ENCODE peak calls at places on chromosomes 12 and 14, in ten cellular contexts. N, V, A, U, R, O, D, F, P and S are unnamed samples.

GRCh38 chr12:76113800-76114757 is 29.6 kb upstream of the NAP1L1 start:
- DNase-seq in N (no peak), V (no peak), A (no peak), U (no peak), R (no peak), O (no peak), D (no peak), F (no peak), P (no peak), S (no peak)

GRCh38 chr14:24422694-24423531 is 6.6 kb downstream of the CBLN3 start:
- DNase-seq in N (no peak), V (no peak), A (no peak), U (no peak), R (no peak), O (peak), D (no peak), F (no peak), P (no peak), S (no peak)

GRCh38 chr14:62691613-62692489 is 353.4 kb downstream of the KCNH5 start:
- DNase-seq in N (no peak), V (peak), A (peak), U (no peak), R (no peak), O (no peak), D (no peak), F (peak), P (no peak), S (no peak)

GRCh38 chr12:106296179-106296877 is 6.2 kb upstream of the TCP11L2 start:
- DNase-seq in N (peak), V (no peak), A (peak), U (no peak), R (no peak), O (no peak), D (no peak), F (peak), P (no peak), S (no peak)

GRCh38 chr14:22112004-22112403 is 438.4 kb upstream of the OR4E1 start:
- DNase-seq in N (no peak), V (no peak), A (no peak), U (no peak), R (no peak), O (no peak), D (peak), F (no peak), P (peak), S (no peak)

GRCh38 chr14:32361674-32362073 is 32.6 kb downstream of the AKAP6 start:
- DNase-seq in N (no peak), V (no peak), A (no peak), U (no peak), R (no peak), O (no peak), D (no peak), F (no peak), P (no peak), S (no peak)

GRCh38 chr12:100499416-100499815 is 25.8 kb downstream of the NR1H4 start:
- DNase-seq in N (no peak), V (no peak), A (no peak), U (no peak), R (no peak), O (no peak), D (no peak), F (no peak), P (no peak), S (no peak)

GRCh38 chr12:54701940-54702592 is 53.9 kb upstream of the DCD start:
- DNase-seq in N (peak), V (peak), A (peak), U (no peak), R (peak), O (no peak), D (peak), F (no peak), P (no peak), S (no peak)

GRCh38 chr12:32115404-32116104 is 8.9 kb downstream of the BICD1 start:
- DNase-seq in N (peak), V (peak), A (peak), U (peak), R (peak), O (peak), D (peak), F (peak), P (no peak), S (no peak)

GRCh38 chr14:51430600-51430999 is 190.6 kb downstream of the TMX1 start:
- DNase-seq in N (no peak), V (peak), A (peak), U (no peak), R (no peak), O (no peak), D (no peak), F (no peak), P (no peak), S (no peak)

GRCh38 chr12:53220857-53221202 is 11.2 kb downstream of the RARG start:
- DNase-seq in N (peak), V (peak), A (peak), U (peak), R (peak), O (peak), D (peak), F (peak), P (peak), S (peak)

GRCh38 chr14:61438036-61438435 is 116.7 kb downstream of the PRKCH start:
- DNase-seq in N (no peak), V (no peak), A (no peak), U (no peak), R (no peak), O (no peak), D (no peak), F (no peak), P (no peak), S (no peak)

GRCh38 chr12:76587428-76588178 is 28.0 kb upstream of the OSBPL8 start:
- DNase-seq in N (no peak), V (no peak), A (no peak), U (no peak), R (no peak), O (no peak), D (no peak), F (no peak), P (no peak), S (no peak)

GRCh38 chr14:92397839-92398564 is 75.0 kb downstream of the SLC24A4 start:
- DNase-seq in N (no peak), V (no peak), A (no peak), U (no peak), R (no peak), O (no peak), D (no peak), F (no peak), P (no peak), S (no peak)

GRCh38 chr14:77122555-77123125 is 19.0 kb downstream of the ZDHHC22 start:
- DNase-seq in N (no peak), V (no peak), A (no peak), U (no peak), R (no peak), O (no peak), D (no peak), F (no peak), P (peak), S (no peak)

GRCh38 chr14:83779266-83779665 is 1750.7 kb upstream of the FLRT2 start:
- DNase-seq in N (no peak), V (no peak), A (peak), U (no peak), R (no peak), O (no peak), D (no peak), F (peak), P (peak), S (no peak)

GRCh38 chr12:97989366-97989940 is 525.9 kb upstream of the TMPO start:
- DNase-seq in N (no peak), V (no peak), A (no peak), U (no peak), R (no peak), O (no peak), D (no peak), F (no peak), P (no peak), S (no peak)

GRCh38 chr12:55499231-55499630 is 7.1 kb downstream of the OR6C68 start:
- DNase-seq in N (no peak), V (no peak), A (no peak), U (no peak), R (no peak), O (no peak), D (no peak), F (no peak), P (no peak), S (no peak)

GRCh38 chr14:102150636-102151195 is 11.0 kb downstream of the WDR20 start:
- DNase-seq in N (no peak), V (no peak), A (no peak), U (no peak), R (no peak), O (no peak), D (no peak), F (no peak), P (no peak), S (no peak)

GRCh38 chr14:100749967-100750597 is 23.4 kb downstream of the DLK1 start:
- DNase-seq in N (no peak), V (no peak), A (no peak), U (no peak), R (no peak), O (no peak), D (no peak), F (no peak), P (no peak), S (no peak)

GRCh38 chr14:100747021-100747586 is 20.4 kb downstream of the DLK1 start:
- DNase-seq in N (peak), V (peak), A (peak), U (peak), R (peak), O (no peak), D (no peak), F (peak), P (no peak), S (no peak)

GRCh38 chr14:100748403-100748802 is 21.7 kb downstream of the DLK1 start:
- DNase-seq in N (no peak), V (no peak), A (no peak), U (no peak), R (no peak), O (no peak), D (no peak), F (no peak), P (no peak), S (no peak)

GRCh38 chr14:100747736-100748135 is 21.0 kb downstream of the DLK1 start:
- DNase-seq in N (no peak), V (no peak), A (no peak), U (no peak), R (no peak), O (no peak), D (no peak), F (no peak), P (no peak), S (no peak)

DNA sequence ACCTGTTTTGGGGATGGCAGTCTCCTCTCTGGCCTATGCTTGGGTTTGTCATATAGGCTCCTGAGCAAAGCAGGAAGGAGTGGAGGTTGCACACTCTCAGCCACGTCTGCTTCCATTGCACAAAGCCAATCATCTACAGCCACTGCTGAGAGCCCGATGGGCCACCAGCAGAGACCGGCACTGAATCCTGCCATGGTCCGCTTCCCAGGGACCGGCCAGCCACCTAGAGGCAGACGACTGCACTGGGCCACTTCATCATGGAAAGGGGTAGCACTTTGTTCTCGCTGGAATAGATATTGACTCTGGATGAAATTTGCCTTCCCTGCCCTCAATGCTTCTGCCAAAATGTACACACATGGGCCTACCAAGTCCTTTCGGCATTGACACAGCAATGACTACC is 22.3 kb downstream of the DLK1 start:
- DNase-seq in N (no peak), V (no peak), A (no peak), U (no peak), R (no peak), O (no peak), D (no peak), F (no peak), P (no peak), S (no peak)
- TF ChIP-seq CTCF in N (peak), V (no peak), A (peak), U (no peak), R (no peak), O (no peak), D (no peak), F (no peak), P (peak), S (no peak)

DNA sequence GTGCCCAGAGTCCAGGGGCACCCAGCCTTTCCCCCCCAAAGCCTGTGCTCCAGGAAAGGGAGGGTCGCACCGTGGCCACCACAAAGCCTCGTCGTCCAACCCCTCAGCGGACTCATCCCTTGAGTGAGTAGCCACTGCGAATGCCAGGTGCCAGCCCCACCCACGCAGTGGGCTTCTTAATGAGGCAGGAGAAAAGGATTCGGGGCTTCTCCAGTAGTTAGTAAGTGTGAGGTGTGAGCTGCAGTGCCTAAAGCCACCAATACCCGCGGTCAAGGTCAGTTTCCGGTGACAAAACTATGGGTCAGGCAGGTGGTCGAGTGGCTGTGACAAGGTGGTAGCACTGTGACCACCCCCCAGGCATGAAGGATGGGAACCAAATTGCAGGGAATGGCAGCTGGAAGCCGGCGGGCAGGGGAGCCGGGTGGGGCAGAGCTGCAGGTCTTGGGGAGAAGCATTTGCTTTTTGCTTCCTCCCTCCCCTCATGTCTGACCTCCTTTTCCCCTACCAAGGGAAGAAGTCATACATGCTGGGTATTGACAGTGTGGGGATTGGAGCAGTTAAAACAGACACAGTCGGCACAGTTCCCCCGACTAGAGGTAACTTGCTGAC is 8.0 kb downstream of the RAN start:
- DNase-seq in N (no peak), V (no peak), A (no peak), U (no peak), R (no peak), O (no peak), D (peak), F (no peak), P (no peak), S (peak)
- H3K4me3 ChIP-seq in N (no peak), V (no peak), A (no peak), U (peak), R (peak), O (no peak), D (peak), F (peak), P (no peak), S (peak)

GRCh38 chr14:106378191-106378590 is 851.8 kb downstream of the TMEM121 start:
- DNase-seq in N (no peak), V (no peak), A (no peak), U (no peak), R (no peak), O (no peak), D (no peak), F (no peak), P (no peak), S (no peak)
- TF ChIP-seq CTCF in N (peak), V (no peak), A (no peak), U (no peak), R (no peak), O (no peak), D (peak), F (no peak), P (peak), S (peak)

GRCh38 chr12:591571-592505 is 71.4 kb downstream of the NINJ2 start:
- DNase-seq in N (no peak), V (no peak), A (no peak), U (peak), R (no peak), O (no peak), D (no peak), F (no peak), P (peak), S (no peak)
- H3K4me3 ChIP-seq in N (no peak), V (no peak), A (no peak), U (no peak), R (no peak), O (no peak), D (no peak), F (no peak), P (no peak), S (no peak)

GRCh38 chr14:74349757-74350156 is 1.5 kb downstream of the VRTN start:
- DNase-seq in N (no peak), V (no peak), A (no peak), U (no peak), R (no peak), O (peak), D (no peak), F (no peak), P (no peak), S (no peak)
- TF ChIP-seq CTCF in N (no peak), V (no peak), A (no peak), U (no peak), R (no peak), O (no peak), D (no peak), F (no peak), P (no peak), S (no peak)

DNA sequence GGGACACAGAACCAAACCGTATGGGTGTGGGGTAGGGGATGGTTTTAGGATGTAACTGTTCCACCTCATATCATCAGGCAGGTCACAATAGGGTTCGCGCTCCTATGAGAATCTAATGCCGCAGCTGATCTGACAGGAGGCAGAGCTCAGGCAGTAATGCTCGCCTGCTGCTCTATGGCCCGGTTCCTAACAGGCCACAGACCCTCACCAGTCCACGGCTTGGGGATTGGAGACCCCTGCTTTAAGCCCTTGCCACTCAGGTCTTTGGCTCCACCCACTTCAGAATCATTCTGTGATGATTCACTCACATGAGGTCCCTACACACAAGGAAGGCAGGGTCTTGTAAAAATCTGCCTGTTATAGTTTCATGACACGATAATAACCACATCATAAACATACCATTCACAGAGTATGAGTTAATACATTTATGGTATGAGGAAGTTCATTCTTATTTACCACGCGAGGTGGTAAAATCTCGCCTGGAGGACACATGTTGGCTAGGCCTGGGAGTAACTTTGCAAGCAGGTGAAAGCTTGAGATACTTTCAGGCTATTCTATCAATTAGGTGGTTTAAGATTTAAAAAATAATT is 29.0 kb upstream of the MAX start:
- DNase-seq in N (peak), V (peak), A (peak), U (no peak), R (no peak), O (peak), D (no peak), F (peak), P (no peak), S (no peak)
- H3K4me3 ChIP-seq in N (no peak), V (no peak), A (no peak), U (no peak), R (no peak), O (no peak), D (no peak), F (no peak), P (no peak), S (no peak)

GRCh38 chr12:18589316-18589715 is 148.5 kb downstream of the PLCZ1 start:
- DNase-seq in N (no peak), V (no peak), A (peak), U (no peak), R (no peak), O (no peak), D (no peak), F (no peak), P (no peak), S (no peak)
- TF ChIP-seq CTCF in N (peak), V (no peak), A (peak), U (no peak), R (no peak), O (no peak), D (no peak), F (no peak), P (no peak), S (no peak)

DNA sequence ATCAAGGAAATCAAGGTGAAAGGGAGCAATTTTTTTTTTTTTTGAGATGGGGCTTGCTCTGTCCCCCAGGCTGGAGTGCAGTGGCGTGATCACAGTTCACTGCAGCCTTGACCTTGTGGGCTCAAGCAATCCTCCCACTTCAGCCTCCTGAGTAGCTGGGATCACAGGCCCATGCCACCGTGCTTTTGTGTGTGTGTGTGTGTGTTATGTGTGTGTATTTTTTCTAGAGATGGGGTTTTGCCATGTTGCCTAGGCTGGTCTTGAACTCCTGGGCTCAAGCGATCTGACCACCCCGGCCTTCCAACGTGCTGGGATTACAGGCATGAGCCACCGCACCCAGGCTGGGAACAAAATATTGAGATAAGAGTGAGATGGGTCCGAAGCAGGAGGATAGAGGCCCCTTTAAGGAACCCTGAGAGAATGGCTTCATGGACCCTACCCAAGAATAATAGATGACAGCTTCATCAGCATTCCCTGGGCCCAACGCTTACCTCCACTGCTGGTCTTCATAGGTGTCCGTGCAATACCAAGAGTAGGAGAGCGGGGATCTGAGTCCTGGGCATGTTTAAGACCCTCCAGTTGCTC is 1.0 kb downstream of the CDCA3 start:
- DNase-seq in N (no peak), V (no peak), A (no peak), U (no peak), R (no peak), O (peak), D (no peak), F (no peak), P (no peak), S (no peak)
- H3K4me3 ChIP-seq in N (peak), V (peak), A (peak), U (no peak), R (no peak), O (no peak), D (peak), F (peak), P (peak), S (peak)

GRCh38 chr14:39988939-39989338 is 556.7 kb upstream of the FBXO33 start:
- DNase-seq in N (peak), V (peak), A (peak), U (no peak), R (no peak), O (no peak), D (peak), F (no peak), P (no peak), S (no peak)
- TF ChIP-seq CTCF in N (peak), V (peak), A (peak), U (peak), R (peak), O (peak), D (peak), F (no peak), P (no peak), S (no peak)

GRCh38 chr12:122082621-122083356 is 4.2 kb downstream of the MLXIP start:
- DNase-seq in N (no peak), V (no peak), A (no peak), U (no peak), R (no peak), O (no peak), D (peak), F (no peak), P (no peak), S (no peak)

GRCh38 chr12:122080149-122081107 is 1.9 kb downstream of the MLXIP start:
- DNase-seq in N (no peak), V (no peak), A (peak), U (peak), R (peak), O (peak), D (no peak), F (no peak), P (peak), S (no peak)

GRCh38 chr12:122079532-122080081 is 1.1 kb downstream of the MLXIP start:
- DNase-seq in N (no peak), V (no peak), A (peak), U (no peak), R (no peak), O (no peak), D (no peak), F (no peak), P (no peak), S (no peak)

GRCh38 chr12:122081108-122081696 is 2.6 kb downstream of the MLXIP start:
- DNase-seq in N (no peak), V (no peak), A (peak), U (no peak), R (no peak), O (no peak), D (peak), F (no peak), P (no peak), S (no peak)

DNA sequence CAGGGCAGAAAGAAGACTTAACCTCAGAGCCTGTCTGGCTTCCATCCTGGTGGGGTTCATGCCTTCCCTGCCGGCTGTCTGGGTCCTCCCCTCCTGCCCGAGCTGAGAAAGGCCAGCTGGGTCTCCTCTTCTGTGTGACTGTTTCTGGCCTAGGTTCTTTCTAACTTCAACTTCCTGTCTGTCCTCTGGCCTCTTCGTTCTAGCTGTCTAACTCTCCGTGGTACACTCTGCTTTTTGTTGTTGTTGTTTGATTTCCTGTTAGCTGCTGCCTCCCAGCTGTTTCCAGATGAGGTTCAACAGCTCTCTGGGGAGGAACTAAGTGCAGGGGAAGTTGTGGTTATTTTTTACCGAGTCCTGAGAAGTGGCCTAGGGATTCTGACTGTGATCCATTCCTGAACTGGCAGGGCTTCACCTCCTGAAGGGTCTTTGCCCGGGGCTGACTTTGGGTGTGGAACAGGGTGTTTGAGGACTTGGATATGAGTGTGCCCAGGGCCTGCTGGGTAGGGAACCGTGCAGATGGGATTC is 3.2 kb downstream of the MLXIP start:
- DNase-seq in N (no peak), V (no peak), A (peak), U (peak), R (peak), O (peak), D (peak), F (no peak), P (no peak), S (peak)
- H3K4me3 ChIP-seq in N (no peak), V (peak), A (peak), U (peak), R (peak), O (peak), D (no peak), F (peak), P (no peak), S (no peak)